ENCODE peak calls at places on chromosomes 3 and 15, in eight cellular contexts. N is ovary, E is Peyer's patch, D is gastrocnemius medialis, R is esophagus squamous epithelium, S is IMR-90, Q is HCT116, C is GM12878. P is an unnamed sample.

GRCh38 chr15:90871716-90872480 is 3.5 kb downstream of the FURIN start:
- DNase-seq in N (no peak), E (no peak), S (no peak), D (no peak), R (no peak), Q (no peak), C (no peak), P (no peak)

GRCh38 chr3:177776656-177777055 is 579.4 kb upstream of the TBL1XR1 start:
- DNase-seq in Q (no peak), C (no peak), D (no peak), R (no peak), E (no peak), S (peak), N (no peak), P (no peak)

GRCh38 chr3:160403796-160404510 is 4.5 kb downstream of the SMC4 start:
- DNase-seq in N (no peak), D (no peak), Q (no peak), E (no peak), C (no peak), S (peak), R (no peak), P (no peak)

GRCh38 chr3:32817195-32817560 is 619 bp upstream of the TRIM71 start:
- DNase-seq in E (no peak), R (no peak), Q (no peak), N (no peak), S (no peak), C (no peak), D (no peak), P (no peak)

GRCh38 chr3:147191795-147192385 is 214.5 kb downstream of the ZIC4 start:
- DNase-seq in D (no peak), C (peak), E (no peak), Q (peak), S (peak), R (no peak), N (no peak), P (no peak)

GRCh38 chr15:97684249-97684648 is 276.3 kb upstream of the ARRDC4 start:
- DNase-seq in C (no peak), N (no peak), R (no peak), D (no peak), S (no peak), E (no peak), Q (no peak), P (no peak)

GRCh38 chr3:52029053-52029452 is 27.3 kb downstream of the DUSP7 start:
- DNase-seq in R (no peak), E (no peak), Q (no peak), S (no peak), N (no peak), D (no peak), C (no peak), P (no peak)

GRCh38 chr3:56769125-56769709 is 32.5 kb downstream of the ARHGEF3 start:
- DNase-seq in R (no peak), Q (no peak), C (no peak), N (no peak), E (no peak), D (no peak), S (no peak), P (no peak)

DNA sequence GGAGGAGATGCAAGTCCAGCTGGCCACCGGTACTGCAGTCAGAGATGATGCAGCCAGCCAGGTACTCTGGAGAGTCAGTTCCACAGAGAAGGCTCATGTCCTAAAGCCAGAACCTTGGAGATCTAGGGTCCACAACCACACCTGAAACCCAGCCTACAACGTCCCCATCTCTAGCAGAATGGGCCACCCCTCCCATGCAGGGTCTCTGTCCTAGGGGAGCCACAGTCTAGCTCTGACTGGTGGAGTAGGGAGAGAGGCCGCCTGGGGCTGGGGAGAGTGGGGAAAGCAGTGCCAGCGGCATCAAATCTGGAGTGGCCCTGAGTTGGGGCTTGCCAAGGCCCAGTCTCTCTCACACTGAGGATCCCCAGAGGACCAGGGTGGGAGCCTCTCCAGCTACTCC is 43.5 kb downstream of the PTH1R start:
- DNase-seq in S (no peak), E (no peak), N (no peak), D (no peak), C (no peak), Q (no peak), R (no peak), P (no peak)
- TF ChIP-seq POLR2A in S (no peak), E (no peak), N (no peak), D (no peak), C (no peak), Q (no peak), R (no peak), P (no peak)

GRCh38 chr15:92636401-92636949 is 19.1 kb downstream of the FAM174B start:
- DNase-seq in D (no peak), R (no peak), S (no peak), Q (no peak), C (no peak), N (no peak), E (no peak), P (peak)

GRCh38 chr15:92637621-92638020 is 18.0 kb downstream of the FAM174B start:
- DNase-seq in Q (no peak), D (no peak), N (no peak), R (no peak), E (no peak), S (no peak), C (no peak), P (no peak)

GRCh38 chr15:92638291-92638708 is 17.3 kb downstream of the FAM174B start:
- DNase-seq in N (no peak), R (no peak), Q (no peak), D (no peak), C (no peak), S (peak), E (no peak), P (no peak)

GRCh38 chr15:92636950-92637481 is 18.6 kb downstream of the FAM174B start:
- DNase-seq in Q (peak), S (no peak), C (no peak), E (no peak), D (no peak), N (no peak), R (no peak), P (no peak)

DNA sequence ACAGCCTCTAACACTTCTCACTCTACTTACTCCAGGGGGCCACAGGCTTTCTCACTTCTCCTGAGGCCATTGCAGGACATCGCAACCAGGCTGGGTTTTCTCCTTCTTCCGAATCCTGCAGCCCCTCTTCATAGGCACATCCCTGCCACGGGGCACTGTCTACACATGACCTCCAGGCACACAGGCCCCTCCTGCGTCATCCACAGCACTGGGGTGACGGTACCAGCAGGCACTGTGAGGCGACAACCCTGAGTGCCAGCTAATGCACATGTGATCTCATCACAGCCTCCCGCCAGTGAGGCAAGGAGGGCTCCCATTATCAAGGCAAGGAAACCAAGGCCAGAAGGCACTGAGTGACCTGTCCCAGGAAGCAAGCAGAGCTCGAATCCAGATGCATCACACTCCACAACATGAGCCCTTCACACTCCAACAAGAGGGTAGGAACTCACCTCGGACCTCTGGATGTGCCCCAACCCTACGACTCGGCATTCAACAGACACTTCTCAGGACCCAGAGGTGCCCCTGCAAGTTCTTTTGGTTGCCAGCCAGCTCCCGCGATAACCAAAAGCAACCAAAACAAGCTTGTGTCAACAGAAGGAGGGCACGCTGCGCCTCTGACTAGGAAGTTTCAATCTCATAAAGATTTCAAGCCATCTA is 16.7 kb downstream of the FAM174B start:
- DNase-seq in S (no peak), N (no peak), R (no peak), D (no peak), E (no peak), C (no peak), Q (no peak), P (no peak)
- H3K27ac ChIP-seq in S (peak), N (peak), R (peak), D (peak), E (peak), C (peak), Q (no peak), P (no peak)

GRCh38 chr3:126270145-126270811 is 86.9 kb downstream of the KLF15 start:
- DNase-seq in E (peak), C (no peak), N (peak), S (peak), Q (no peak), R (no peak), D (no peak), P (no peak)
- TF ChIP-seq POLR2A in E (no peak), C (no peak), N (no peak), S (no peak), Q (no peak), R (no peak), D (no peak), P (no peak)

DNA sequence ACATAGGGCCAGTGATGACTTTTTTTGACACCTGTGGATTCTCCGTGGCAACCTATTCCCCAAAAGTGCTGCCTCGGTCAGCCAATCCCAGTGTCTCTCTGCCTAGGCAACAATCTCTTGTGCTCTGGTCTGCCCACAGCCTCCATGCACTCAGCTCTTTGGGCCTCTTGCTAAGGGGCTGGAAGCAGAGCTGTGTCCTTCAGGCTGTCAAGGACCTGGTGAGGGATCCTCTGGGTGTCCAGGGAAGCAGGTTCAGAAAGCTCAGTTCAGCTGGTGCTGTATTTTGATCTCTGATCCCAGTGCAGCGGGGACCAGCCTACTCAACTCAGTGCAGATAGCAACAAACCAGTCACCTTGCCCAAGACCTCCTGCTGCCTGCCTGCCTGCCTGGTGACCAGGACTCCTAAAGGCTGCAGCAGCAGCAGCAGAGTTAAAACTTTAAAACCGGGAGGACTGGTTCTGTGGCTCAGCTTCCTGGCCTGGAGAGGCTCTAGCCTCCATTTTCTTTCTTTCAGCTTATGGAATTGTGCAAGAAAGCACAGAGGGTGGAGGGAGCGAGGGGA is 6.2 kb downstream of the PAK6 start:
- DNase-seq in C (no peak), Q (no peak), D (no peak), N (no peak), S (no peak), R (no peak), E (peak), P (no peak)
- H3K27ac ChIP-seq in C (no peak), Q (no peak), D (no peak), N (no peak), S (no peak), R (peak), E (no peak), P (no peak)

GRCh38 chr3:50275160-50275995 is 3.5 kb upstream of the LSMEM2 start:
- DNase-seq in N (no peak), S (no peak), E (no peak), C (no peak), D (no peak), Q (no peak), R (no peak), P (no peak)

GRCh38 chr3:50274371-50275104 is 4.3 kb upstream of the LSMEM2 start:
- DNase-seq in E (peak), D (no peak), N (no peak), C (no peak), S (peak), Q (no peak), R (no peak), P (no peak)

GRCh38 chr3:50272911-50273688 is 4.2 kb downstream of the SEMA3B start:
- DNase-seq in Q (no peak), R (no peak), S (peak), N (peak), E (peak), C (peak), D (peak), P (no peak)

GRCh38 chr3:50271314-50272072 is 2.5 kb downstream of the SEMA3B start:
- DNase-seq in C (no peak), E (peak), N (no peak), Q (no peak), S (no peak), R (no peak), D (no peak), P (no peak)

DNA sequence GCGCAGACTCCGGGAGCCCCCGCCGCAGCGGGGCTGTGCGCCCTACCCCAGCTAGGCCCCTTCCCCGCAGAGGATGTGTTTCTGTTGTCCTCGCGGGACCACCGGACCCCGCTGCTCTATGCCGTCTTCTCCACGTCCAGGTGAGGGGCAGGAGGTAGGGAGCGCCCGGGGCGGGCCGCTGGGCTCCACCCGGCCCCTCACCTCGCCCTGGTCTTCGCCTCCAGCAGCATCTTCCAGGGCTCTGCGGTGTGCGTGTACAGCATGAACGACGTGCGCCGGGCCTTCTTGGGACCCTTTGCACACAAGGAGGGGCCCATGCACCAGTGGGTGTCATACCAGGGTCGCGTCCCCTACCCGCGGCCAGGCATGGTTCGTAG is 4.7 kb downstream of the SEMA3B start:
- DNase-seq in N (no peak), E (no peak), C (no peak), R (no peak), S (no peak), Q (no peak), D (no peak), P (no peak)
- TF ChIP-seq POLR2A in N (no peak), E (no peak), C (no peak), R (no peak), S (no peak), Q (no peak), D (no peak), P (no peak)